ENCODE peak calls at places on chromosomes 4 and X, in six cellular contexts. I is RWPE2, B is A549, T is cardiac muscle cell, S is IMR-90, J is HL-60. N is an unnamed sample.

GRCh38 chr4:99252746-99253145 is 33.7 kb upstream of the ADH6 start:
- DNase-seq in S (no peak), T (no peak), J (no peak), B (no peak), I (no peak), N (no peak)

GRCh38 chr4:143358923-143359694 is 22.4 kb downstream of the GAB1 start:
- DNase-seq in S (peak), B (peak), I (no peak), T (peak), J (no peak), N (peak)

GRCh38 chr4:164977243-164978164 is at the start of gene TRIM61:
- DNase-seq in B (no peak), T (peak), S (peak), J (no peak), I (no peak), N (peak)

GRCh38 chr4:187141101-187141500 is 417.4 kb upstream of the FAT1 start:
- DNase-seq in T (no peak), I (no peak), J (no peak), S (peak), B (no peak), N (no peak)

GRCh38 chrX:118569676-118570075 is 74.1 kb downstream of the DOCK11 start:
- DNase-seq in B (no peak), I (no peak), T (peak), J (no peak), S (no peak), N (no peak)

GRCh38 chrX:134692990-134693389 is 34.7 kb upstream of the PLAC1 start:
- DNase-seq in S (peak), T (peak), I (no peak), B (peak), J (no peak), N (peak)

GRCh38 chr4:24853142-24853541 is 57.8 kb downstream of the SOD3 start:
- DNase-seq in S (peak), I (no peak), B (peak), T (peak), J (no peak), N (peak)

GRCh38 chr4:39932776-39933402 is 44.8 kb downstream of the PDS5A start:
- DNase-seq in T (no peak), I (no peak), J (no peak), S (no peak), B (no peak), N (no peak)

GRCh38 chr4:37970702-37971101 is 10.5 kb downstream of the PTTG2 start:
- DNase-seq in I (no peak), J (peak), S (peak), T (peak), B (peak), N (peak)

GRCh38 chr4:177444911-177445736 is 2.9 kb upstream of the AGA start:
- DNase-seq in J (no peak), T (no peak), I (no peak), S (no peak), B (no peak), N (no peak)

GRCh38 chr4:139528377-139529005 is 27.5 kb downstream of the SETD7 start:
- DNase-seq in S (peak), B (no peak), I (no peak), J (peak), T (peak), N (peak)

GRCh38 chr4:5024673-5025072 is 5.4 kb upstream of the CYTL1 start:
- DNase-seq in J (no peak), I (no peak), S (no peak), B (no peak), T (peak), N (no peak)

GRCh38 chr4:130147618-130148017 is 1051.7 kb downstream of the C4orf33 start:
- DNase-seq in I (no peak), T (no peak), S (no peak), B (no peak), J (no peak), N (no peak)

GRCh38 chr4:89797117-89797516 is 39.8 kb downstream of the SNCA start:
- DNase-seq in T (peak), S (peak), J (no peak), B (peak), I (no peak), N (peak)

GRCh38 chr4:169337510-169337909 is 66.8 kb upstream of the SH3RF1 start:
- DNase-seq in J (no peak), B (no peak), T (peak), I (no peak), S (peak), N (peak)

GRCh38 chrX:44828008-44828605 is 15.7 kb upstream of the DUSP21 start:
- DNase-seq in J (no peak), T (peak), B (peak), I (peak), S (peak), N (peak)

GRCh38 chrX:130716822-130717405 is 186.1 kb downstream of the ENOX2 start:
- DNase-seq in S (no peak), J (no peak), I (no peak), B (no peak), T (peak), N (peak)

GRCh38 chrX:56784666-56785065 is 55.6 kb downstream of the NBDY start:
- DNase-seq in T (no peak), J (no peak), I (no peak), S (no peak), B (no peak), N (no peak)

GRCh38 chr4:12170308-12170707 is 741.6 kb upstream of the HS3ST1 start:
- DNase-seq in T (no peak), B (no peak), I (no peak), S (no peak), J (no peak), N (no peak)
- TF ChIP-seq CTCF in T (no peak), B (no peak), I (no peak), S (no peak), J (no peak), N (no peak)

GRCh38 chr4:1200425-1201035 is 28.1 kb upstream of the SPON2 start:
- DNase-seq in T (peak), J (peak), B (no peak), S (peak), I (no peak), N (peak)
- H3K4me3 ChIP-seq in T (no peak), J (peak), B (no peak), S (no peak), I (no peak), N (peak)

DNA sequence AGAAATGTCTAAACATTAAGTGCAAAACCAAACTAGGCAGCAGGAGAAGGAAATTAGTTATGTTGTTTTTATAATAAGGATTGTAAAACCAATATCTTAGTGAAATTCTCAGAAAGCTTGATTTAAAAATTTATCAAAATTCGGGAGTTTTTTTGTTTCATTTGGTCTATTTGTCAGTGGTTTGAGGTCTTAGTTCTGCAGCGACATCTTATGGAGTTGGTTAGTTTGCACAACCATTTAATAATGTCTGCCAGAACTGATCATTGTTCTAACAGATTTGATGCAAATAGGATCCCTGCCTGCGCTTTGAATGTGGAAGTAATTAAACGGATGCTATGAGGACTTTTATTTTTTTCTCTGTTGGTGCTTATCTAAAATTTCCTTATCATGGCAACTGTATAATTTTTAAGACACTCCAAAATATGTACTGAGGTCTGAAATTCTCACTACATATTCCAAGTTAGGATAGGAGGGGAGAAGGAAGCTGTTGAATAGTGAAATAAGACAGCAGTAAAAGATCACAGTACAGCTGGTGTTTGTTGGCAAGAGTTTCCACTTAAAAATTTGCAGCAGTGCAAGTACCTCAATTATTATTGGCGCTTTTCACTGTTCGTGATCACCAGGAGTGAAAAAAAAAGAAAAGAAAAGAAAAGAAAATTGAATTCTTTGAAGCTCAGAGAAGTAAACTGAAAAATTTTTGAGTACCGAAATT is 2521.4 kb downstream of the ARAP2 start:
- DNase-seq in T (peak), I (no peak), S (no peak), B (no peak), J (no peak), N (peak)
- TF ChIP-seq CTCF in T (peak), I (no peak), S (peak), B (no peak), J (no peak), N (peak)

GRCh38 chr4:153790962-153791551 is 2.2 kb upstream of the SFRP2 start:
- DNase-seq in T (peak), S (no peak), B (peak), J (no peak), I (no peak), N (no peak)
- H3K4me3 ChIP-seq in T (peak), S (no peak), B (no peak), J (peak), I (no peak), N (peak)

N was measured in cardiac fibroblast.